ENCODE peak calls at places on chromosomes 2 and 18, in five cellular contexts. E is activated T-helper 1 cell treated with Interleukin-2 at 50 U/mL for 16 hours, G is brain microvascular endothelial cell, V is WTC11, Z is NCI-H2081. T is an unnamed sample.

GRCh38 chr18:76905821-76906220 is 83.5 kb downstream of the ZNF236 start:
- DNase-seq in Z (no peak), V (no peak), E (no peak), G (no peak), T (no peak)

GRCh38 chr2:53793261-53793660 is 6.4 kb downstream of the ERLEC1 start:
- DNase-seq in G (no peak), Z (no peak), V (no peak), E (no peak), T (no peak)

GRCh38 chr2:97660775-97661417 is 2.9 kb downstream of the ACTR1B start:
- DNase-seq in G (peak), Z (no peak), E (no peak), V (no peak), T (no peak)

GRCh38 chr2:74037379-74037860 is 52.7 kb downstream of the TET3 start:
- DNase-seq in G (peak), E (no peak), Z (no peak), V (no peak), T (no peak)

GRCh38 chr2:137566387-137566786 is 397.9 kb upstream of the HNMT start:
- DNase-seq in G (no peak), E (no peak), Z (no peak), V (no peak), T (no peak)

GRCh38 chr2:196168181-196168580 is 3.2 kb downstream of the STK17B start:
- DNase-seq in V (no peak), Z (no peak), G (peak), E (no peak), T (no peak)

GRCh38 chr2:18630941-18631340 is 41.6 kb upstream of the NT5C1B start:
- DNase-seq in Z (no peak), V (no peak), G (no peak), E (no peak), T (no peak)

GRCh38 chr2:12045864-12046291 is 299.4 kb downstream of the LPIN1 start:
- DNase-seq in Z (no peak), G (no peak), E (no peak), V (no peak), T (no peak)

GRCh38 chr2:30078521-30078920 is 68.3 kb upstream of the YPEL5 start:
- DNase-seq in E (no peak), V (no peak), Z (no peak), G (no peak), T (no peak)

GRCh38 chr2:53498210-53498609 is 269.4 kb upstream of the CHAC2 start:
- DNase-seq in E (no peak), V (no peak), Z (no peak), G (no peak), T (no peak)

GRCh38 chr2:239758325-239758877 is 266.7 kb downstream of the NDUFA10 start:
- DNase-seq in Z (no peak), E (no peak), V (no peak), G (peak), T (no peak)

GRCh38 chr2:239295377-239296019 is 105.3 kb downstream of the HDAC4 start:
- DNase-seq in E (no peak), Z (peak), V (no peak), G (no peak), T (no peak)

GRCh38 chr18:75200644-75201272 is 8.2 kb downstream of the PTGR3 start:
- DNase-seq in G (no peak), V (no peak), E (no peak), Z (no peak), T (no peak)

GRCh38 chr18:67568166-67568565 is 51.6 kb upstream of the DSEL start:
- DNase-seq in V (no peak), Z (peak), E (no peak), G (no peak), T (no peak)

GRCh38 chr18:8771930-8772329 is 66.6 kb downstream of the MTCL1 start:
- DNase-seq in E (no peak), G (no peak), V (no peak), Z (peak), T (no peak)

GRCh38 chr2:142791335-142791734 is 86.1 kb upstream of the KYNU start:
- DNase-seq in G (no peak), E (no peak), Z (no peak), V (no peak), T (no peak)

GRCh38 chr2:132943829-132944228 is 273.8 kb upstream of the LYPD1 start:
- DNase-seq in V (no peak), E (no peak), Z (no peak), G (peak), T (no peak)

GRCh38 chr2:15782769-15783294 is 157.5 kb upstream of the MYCN start:
- DNase-seq in Z (no peak), V (no peak), E (no peak), G (no peak), T (no peak)

GRCh38 chr2:108583903-108584520 is 49.7 kb downstream of the LIMS1 start:
- DNase-seq in V (peak), Z (peak), E (no peak), G (peak), T (peak)

GRCh38 chr2:72936669-72937355 is 19.5 kb downstream of the EMX1 start:
- DNase-seq in E (no peak), V (no peak), G (no peak), Z (no peak), T (no peak)

GRCh38 chr2:16613475-16613874 is 52.2 kb downstream of the CYRIA start:
- DNase-seq in G (no peak), E (no peak), Z (peak), V (no peak), T (no peak)

GRCh38 chr2:152098798-152099654 is at the start of gene CACNB4:
- DNase-seq in V (peak), E (no peak), Z (peak), G (peak), T (peak)

GRCh38 chr18:30889582-30890301 is 152.8 kb downstream of the DSC3 start:
- DNase-seq in V (peak), Z (peak), G (peak), E (no peak), T (no peak)

GRCh38 chr18:59650266-59650820 is 46.9 kb downstream of the CCBE1 start:
- DNase-seq in V (no peak), G (no peak), Z (no peak), E (no peak), T (no peak)

GRCh38 chr18:50268022-50268747 is 1.9 kb upstream of the CFAP53 start:
- DNase-seq in Z (no peak), G (peak), V (peak), E (peak), T (peak)

GRCh38 chr2:221527759-221528444 is 44.2 kb downstream of the EPHA4 start:
- DNase-seq in E (no peak), Z (no peak), G (no peak), V (no peak), T (no peak)

GRCh38 chr2:120132691-120133090 is 90.5 kb downstream of the TMEM185B start:
- DNase-seq in G (no peak), E (no peak), V (no peak), Z (no peak), T (no peak)

GRCh38 chr18:44943201-44943881 is 262.7 kb downstream of the SETBP1 start:
- DNase-seq in V (peak), Z (no peak), E (no peak), G (peak), T (no peak)

GRCh38 chr2:219508933-219509779 is 5.1 kb upstream of the ASIC4 start:
- DNase-seq in V (no peak), E (no peak), G (no peak), Z (no peak), T (no peak)

GRCh38 chr18:30987479-30988241 is 54.9 kb downstream of the DSC3 start:
- DNase-seq in G (no peak), V (no peak), E (no peak), Z (no peak), T (no peak)

GRCh38 chr2:239598011-239598731 is 197.4 kb upstream of the HDAC4 start:
- DNase-seq in E (no peak), V (no peak), G (no peak), Z (no peak), T (no peak)

T was measured in CD4-positive, alpha-beta T cell.